ENCODE peak calls at places on chromosome 2, in seven cellular contexts. J, R, E, B, V, P and I are unnamed samples.

GRCh38 chr2:18912225-18912888 is 323.0 kb upstream of the NT5C1B start:
- DNase-seq in J (no peak), R (no peak), E (no peak), B (peak; percentile 1), V (no peak), P (no peak), I (no peak)

GRCh38 chr2:158988501-158988900 is 20.1 kb downstream of the TANC1 start:
- DNase-seq in J (no peak), R (no peak), E (no peak), B (no peak), V (no peak), P (no peak), I (no peak)

GRCh38 chr2:178522950-178523595 is 42.8 kb downstream of the PLEKHA3 start:
- DNase-seq in J (peak; percentile 92), R (peak; percentile 93), E (peak; percentile 80), B (peak; percentile 83), V (peak; percentile 80), P (peak; percentile 49), I (peak; percentile 92)

GRCh38 chr2:236613607-236614006 is 44.0 kb downstream of the ACKR3 start:
- DNase-seq in J (peak; percentile 4), R (no peak), E (no peak), B (no peak), V (no peak), P (no peak), I (no peak)

GRCh38 chr2:216535454-216535995 is 36.9 kb downstream of the RPL37A start:
- DNase-seq in J (peak; percentile 86), R (no peak), E (peak; percentile 30), B (peak; percentile 96), V (no peak), P (peak; percentile 61), I (peak; percentile 94)

GRCh38 chr2:97885841-97886240 is 109.9 kb downstream of the TMEM131 start:
- DNase-seq in J (no peak), R (no peak), E (no peak), B (no peak), V (no peak), P (no peak), I (no peak)

GRCh38 chr2:10236571-10237391 is 65.9 kb upstream of the HPCAL1 start:
- DNase-seq in J (peak; percentile 18), R (no peak), E (no peak), B (no peak), V (no peak), P (no peak), I (no peak)

GRCh38 chr2:317501-318424 is 29.9 kb upstream of the ALKAL2 start:
- DNase-seq in J (peak; percentile 26), R (peak; percentile 67), E (no peak), B (no peak), V (no peak), P (no peak), I (no peak)

GRCh38 chr2:230900336-230900995 is 24.6 kb downstream of the GPR55 start:
- DNase-seq in J (no peak), R (no peak), E (peak; percentile 4), B (no peak), V (peak; percentile 34), P (no peak), I (peak; percentile 41)

GRCh38 chr2:65382776-65383357 is 49.5 kb downstream of the SPRED2 start:
- DNase-seq in J (peak; percentile 88), R (no peak), E (peak; percentile 89), B (no peak), V (peak; percentile 87), P (peak; percentile 55), I (peak; percentile 53)

GRCh38 chr2:59850554-59850953 is 702.9 kb downstream of the BCL11A start:
- DNase-seq in J (no peak), R (no peak), E (no peak), B (no peak), V (no peak), P (no peak), I (no peak)

GRCh38 chr2:212052412-212053159 is 486.0 kb downstream of the ERBB4 start:
- DNase-seq in J (no peak), R (no peak), E (no peak), B (peak; percentile 78), V (no peak), P (no peak), I (no peak)

GRCh38 chr2:174778479-174778962 is 14.2 kb upstream of the CHRNA1 start:
- DNase-seq in J (peak; percentile 75), R (no peak), E (peak; percentile 48), B (no peak), V (no peak), P (no peak), I (peak; percentile 31)

GRCh38 chr2:231786917-231787292 is 660 bp downstream of the COPS7B start:
- DNase-seq in J (no peak), R (no peak), E (no peak), B (no peak), V (no peak), P (no peak), I (no peak)

GRCh38 chr2:25598911-25599310 is 74.5 kb downstream of the DTNB start:
- DNase-seq in J (no peak), R (no peak), E (no peak), B (no peak), V (no peak), P (no peak), I (no peak)

GRCh38 chr2:58916127-58916526 is 675.0 kb upstream of the FANCL start:
- DNase-seq in J (peak; percentile 45), R (no peak), E (no peak), B (no peak), V (no peak), P (no peak), I (no peak)

GRCh38 chr2:191488135-191488534 is 189.8 kb upstream of the NABP1 start:
- DNase-seq in J (peak; percentile 34), R (no peak), E (peak; percentile 59), B (no peak), V (no peak), P (no peak), I (no peak)

DNA sequence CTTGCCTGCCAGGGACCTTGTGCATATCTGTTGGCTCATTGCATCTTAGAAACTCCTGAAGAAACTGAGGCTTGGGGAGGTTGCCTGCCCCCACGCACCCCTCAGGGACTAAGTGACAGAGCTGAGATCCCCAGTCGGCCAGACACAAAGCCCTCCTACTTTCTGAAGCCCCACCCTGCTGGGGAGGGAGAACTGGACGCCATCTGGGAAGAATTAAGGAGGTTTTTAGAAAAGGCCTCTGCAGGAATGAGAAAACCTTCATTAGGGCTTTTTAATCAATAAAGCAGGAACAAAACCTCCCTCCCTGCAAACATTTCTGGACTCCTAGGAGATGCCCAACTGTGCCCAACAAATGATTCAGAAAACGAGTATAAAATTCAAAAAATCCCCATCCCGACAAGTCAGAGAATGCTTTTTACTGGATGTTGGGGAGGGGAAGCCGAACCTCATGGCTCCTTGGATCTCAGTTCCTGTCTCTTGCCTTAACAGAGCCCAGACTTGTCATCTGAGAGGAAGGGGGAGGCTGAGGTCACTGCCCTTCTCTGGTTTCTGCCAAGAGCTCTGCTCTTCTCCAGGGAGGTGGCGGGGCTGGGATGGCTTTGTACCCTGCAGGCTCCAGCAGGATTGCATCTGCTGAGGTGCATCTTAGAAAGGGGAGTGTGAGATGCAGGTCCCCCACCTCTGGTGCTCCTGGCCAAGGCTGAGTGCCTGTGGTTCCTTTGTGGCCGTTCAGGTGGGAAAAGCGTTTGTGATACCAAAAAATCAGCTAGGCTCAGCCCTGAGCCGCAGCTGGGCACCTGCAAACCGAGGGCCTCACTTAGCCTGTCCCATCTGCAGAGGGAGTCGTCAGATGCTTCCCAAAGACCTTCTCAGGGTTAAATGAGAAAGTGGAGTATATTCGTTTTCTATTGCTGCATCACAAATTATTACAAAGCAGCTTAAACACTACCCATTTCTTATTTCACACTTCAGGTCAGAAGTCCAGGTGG is 142.4 kb downstream of the ZFP36L2 start:
- DNase-seq in J (peak; percentile 86), R (peak; percentile 64), E (no peak), B (no peak), V (no peak), P (no peak), I (no peak)
- H3K27ac ChIP-seq in J (peak overlapping the region; percentile 84), R (peak overlapping the region; percentile 77), E (peak overlapping the region; percentile 82), B (no peak overlapping the region), V (peak overlapping the region; percentile 91), P (peak overlapping the region; percentile 99), I (peak overlapping the region; percentile 97)

GRCh38 chr2:45871025-45871424 is 219.6 kb downstream of the PRKCE start:
- DNase-seq in J (no peak), R (no peak), E (no peak), B (no peak), V (no peak), P (no peak), I (no peak)

GRCh38 chr2:45874324-45874723 is 222.8 kb downstream of the PRKCE start:
- DNase-seq in J (peak; percentile 92), R (no peak), E (peak; percentile 36), B (no peak), V (peak; percentile 84), P (no peak), I (peak; percentile 83)

GRCh38 chr2:45872211-45872610 is 220.7 kb downstream of the PRKCE start:
- DNase-seq in J (no peak), R (no peak), E (no peak), B (no peak), V (no peak), P (no peak), I (no peak)

GRCh38 chr2:45869165-45869501 is 217.7 kb downstream of the PRKCE start:
- DNase-seq in J (no peak), R (no peak), E (no peak), B (no peak), V (no peak), P (no peak), I (no peak)

DNA sequence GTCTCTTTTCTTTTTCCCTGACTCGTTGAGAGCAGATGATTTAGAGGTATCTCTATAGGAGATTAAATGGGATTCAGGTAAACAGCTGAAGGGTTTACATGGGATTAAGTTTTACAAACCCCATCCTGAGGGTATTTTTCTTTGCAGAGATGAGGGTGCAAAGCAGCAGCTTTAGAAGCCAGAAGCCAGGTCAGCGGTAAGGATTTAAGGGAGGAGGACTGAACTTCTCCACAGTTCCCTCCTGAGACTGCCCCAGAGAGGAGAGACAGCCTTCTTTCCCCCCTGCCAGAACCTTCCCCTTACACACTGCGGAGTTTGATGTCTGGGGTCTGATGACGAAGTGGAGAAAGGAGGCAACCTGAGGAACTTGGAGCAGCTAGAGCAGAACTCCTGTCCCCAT is 220.1 kb downstream of the PRKCE start:
- DNase-seq in J (no peak), R (no peak), E (no peak), B (no peak), V (no peak), P (no peak), I (no peak)
- H3K4me1 ChIP-seq in J (peaks cover 21% of the 10 kb centered on the region), R (no peaks in the 10 kb centered on the region), E (no peaks in the 10 kb centered on the region), B (no peaks in the 10 kb centered on the region), V (peaks cover 20% of the 10 kb centered on the region), P (no peaks in the 10 kb centered on the region), I (peaks cover 14% of the 10 kb centered on the region)

DNA sequence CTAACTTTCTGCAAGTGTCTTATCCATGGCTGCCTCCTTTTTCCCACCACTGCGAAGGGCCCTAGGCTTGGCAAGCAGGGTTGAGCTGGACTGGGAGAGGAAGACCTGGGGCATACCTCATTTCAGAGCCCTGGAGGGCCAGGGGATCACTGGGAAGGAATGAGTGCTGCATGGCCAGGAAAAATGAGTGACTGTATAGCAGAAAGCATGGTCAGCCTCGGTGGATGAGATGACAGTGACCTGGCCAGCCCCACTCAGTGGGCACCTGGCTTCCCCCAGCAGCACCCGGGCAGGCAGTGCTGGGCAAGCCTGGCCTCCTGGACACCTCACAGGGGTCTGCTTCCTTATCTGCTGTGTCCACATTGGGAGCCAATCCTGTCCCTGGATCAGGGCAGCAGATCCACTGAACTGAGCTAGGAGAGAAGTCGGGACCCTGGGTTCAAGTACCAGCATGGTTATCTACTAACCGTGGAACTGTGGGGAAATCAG is 76.4 kb downstream of the HS1BP3 start:
- DNase-seq in J (no peak), R (no peak), E (no peak), B (no peak), V (no peak), P (no peak), I (no peak)
- H3K27ac ChIP-seq in J (peak overlapping the region; percentile 23), R (no peak overlapping the region), E (peak overlapping the region; percentile 50), B (peak overlapping the region; percentile 100), V (no peak overlapping the region), P (no peak overlapping the region), I (no peak overlapping the region)

GRCh38 chr2:71502941-71503738 is 49.8 kb downstream of the DYSF start:
- DNase-seq in J (no peak), R (no peak), E (no peak), B (no peak), V (no peak), P (no peak), I (no peak)
- H3K4me1 ChIP-seq in J (peaks cover 32% of the 10 kb centered on the region), R (peaks cover 6% of the 10 kb centered on the region), E (no peaks in the 10 kb centered on the region), B (peaks cover 61% of the 10 kb centered on the region), V (peaks cover 19% of the 10 kb centered on the region), P (peaks cover 10% of the 10 kb centered on the region), I (peaks cover 17% of the 10 kb centered on the region)